ENCODE peak calls at places on chromosomes 7 and 10, in four cellular contexts. One of them, this sample, is unnamed.

GRCh38 chr10:123891147-123892011 is at the start of gene CPXM2:
- DNase-seq in breast epithelium: no peak
- DNase-seq in WTC11: peak
- DNase-seq in GM23338: peak
- DNase-seq in this sample: no peak

GRCh38 chr10:71090330-71090729 is 122.0 kb upstream of the UNC5B start:
- DNase-seq in breast epithelium: no peak
- DNase-seq in WTC11: no peak
- DNase-seq in GM23338: no peak
- DNase-seq in this sample: peak

GRCh38 chr10:105973252-105973877 is 1191.1 kb downstream of the SORCS1 start:
- DNase-seq in breast epithelium: no peak
- DNase-seq in WTC11: no peak
- DNase-seq in GM23338: peak
- DNase-seq in this sample: no peak

GRCh38 chr10:95475827-95476481 is 85.2 kb downstream of the SORBS1 start:
- DNase-seq in breast epithelium: no peak
- DNase-seq in WTC11: no peak
- DNase-seq in GM23338: peak
- DNase-seq in this sample: no peak

GRCh38 chr10:2925631-2926030 is 141.7 kb upstream of the PFKP start:
- DNase-seq in breast epithelium: peak
- DNase-seq in WTC11: no peak
- DNase-seq in GM23338: no peak
- DNase-seq in this sample: no peak

GRCh38 chr10:78916227-78916626 is 152.5 kb upstream of the ZMIZ1 start:
- DNase-seq in breast epithelium: no peak
- DNase-seq in WTC11: no peak
- DNase-seq in GM23338: no peak
- DNase-seq in this sample: no peak

GRCh38 chr7:12696001-12696400 is 8.6 kb downstream of the ARL4A start:
- DNase-seq in breast epithelium: no peak
- DNase-seq in WTC11: no peak
- DNase-seq in GM23338: no peak
- DNase-seq in this sample: no peak

GRCh38 chr10:11757820-11758463 is 15.8 kb downstream of the ECHDC3 start:
- DNase-seq in breast epithelium: peak
- DNase-seq in WTC11: peak
- DNase-seq in GM23338: peak
- DNase-seq in this sample: peak

GRCh38 chr7:132742152-132742551 is 165.9 kb upstream of the PLXNA4 start:
- DNase-seq in breast epithelium: no peak
- DNase-seq in WTC11: no peak
- DNase-seq in GM23338: no peak
- DNase-seq in this sample: no peak

GRCh38 chr10:132400041-132400546 is 3.1 kb downstream of the PWWP2B start:
- DNase-seq in breast epithelium: no peak
- DNase-seq in WTC11: no peak
- DNase-seq in GM23338: no peak
- DNase-seq in this sample: no peak

GRCh38 chr7:83060218-83060617 is 102.5 kb downstream of the PCLO start:
- DNase-seq in breast epithelium: no peak
- DNase-seq in WTC11: no peak
- DNase-seq in GM23338: no peak
- DNase-seq in this sample: no peak

GRCh38 chr7:144821069-144821468 is 14.8 kb downstream of the TPK1 start:
- DNase-seq in breast epithelium: no peak
- DNase-seq in WTC11: no peak
- DNase-seq in GM23338: no peak
- DNase-seq in this sample: peak

GRCh38 chr7:79504607-79505389 is 51.3 kb upstream of the MAGI2 start:
- DNase-seq in breast epithelium: no peak
- DNase-seq in WTC11: no peak
- DNase-seq in GM23338: peak
- DNase-seq in this sample: no peak

GRCh38 chr7:108442039-108442568 is 14.1 kb downstream of the NRCAM start:
- DNase-seq in breast epithelium: no peak
- DNase-seq in WTC11: no peak
- DNase-seq in GM23338: no peak
- DNase-seq in this sample: no peak

GRCh38 chr7:99990417-99990816 is 14.6 kb upstream of the AZGP1 start:
- DNase-seq in breast epithelium: no peak
- DNase-seq in WTC11: no peak
- DNase-seq in GM23338: peak
- DNase-seq in this sample: no peak

GRCh38 chr7:98238976-98239375 is 13.1 kb downstream of the TECPR1 start:
- DNase-seq in breast epithelium: no peak
- DNase-seq in WTC11: no peak
- DNase-seq in GM23338: no peak
- DNase-seq in this sample: no peak

GRCh38 chr7:151245360-151246160 is 2.9 kb downstream of the SMARCD3 start:
- DNase-seq in breast epithelium: no peak
- DNase-seq in WTC11: peak
- DNase-seq in GM23338: peak
- DNase-seq in this sample: peak

GRCh38 chr7:129661645-129662182 is 50.2 kb downstream of the NRF1 start:
- DNase-seq in breast epithelium: no peak
- DNase-seq in WTC11: no peak
- DNase-seq in GM23338: no peak
- DNase-seq in this sample: no peak

GRCh38 chr7:130912086-130912909 is 178.3 kb upstream of the KLF14 start:
- DNase-seq in breast epithelium: no peak
- DNase-seq in WTC11: no peak
- DNase-seq in GM23338: no peak
- DNase-seq in this sample: no peak

GRCh38 chr10:35643151-35643975 is 1.3 kb upstream of the FZD8 start:
- DNase-seq in breast epithelium: peak
- DNase-seq in WTC11: peak
- DNase-seq in GM23338: peak
- DNase-seq in this sample: peak

GRCh38 chr7:44267719-44268413 is 57.5 kb downstream of the CAMK2B start:
- DNase-seq in breast epithelium: no peak
- DNase-seq in WTC11: no peak
- DNase-seq in GM23338: no peak
- DNase-seq in this sample: no peak

GRCh38 chr7:78587443-78588044 is 789.0 kb downstream of the PHTF2 start:
- DNase-seq in breast epithelium: no peak
- DNase-seq in WTC11: no peak
- DNase-seq in GM23338: peak
- DNase-seq in this sample: no peak

GRCh38 chr10:97596101-97597055 is 6.9 kb downstream of the C10orf62 start:
- DNase-seq in breast epithelium: no peak
- DNase-seq in WTC11: no peak
- DNase-seq in GM23338: no peak
- DNase-seq in this sample: no peak

GRCh38 chr10:14089556-14090297 is 241.0 kb downstream of the FRMD4A start:
- DNase-seq in breast epithelium: no peak
- DNase-seq in WTC11: no peak
- DNase-seq in GM23338: no peak
- DNase-seq in this sample: no peak

GRCh38 chr10:4647138-4647785 is 178.7 kb upstream of the AKR1E2 start:
- DNase-seq in breast epithelium: no peak
- DNase-seq in WTC11: no peak
- DNase-seq in GM23338: no peak
- DNase-seq in this sample: no peak

GRCh38 chr7:44108768-44109750 is 4.9 kb downstream of the AEBP1 start:
- DNase-seq in breast epithelium: no peak
- DNase-seq in WTC11: no peak
- DNase-seq in GM23338: no peak
- DNase-seq in this sample: peak

GRCh38 chr10:125081931-125082330 is 78.4 kb downstream of the CTBP2 start:
- DNase-seq in breast epithelium: no peak
- DNase-seq in WTC11: no peak
- DNase-seq in GM23338: no peak
- DNase-seq in this sample: no peak

GRCh38 chr7:122412886-122413285 is 108.3 kb upstream of the FEZF1 start:
- DNase-seq in breast epithelium: no peak
- DNase-seq in WTC11: no peak
- DNase-seq in GM23338: no peak
- DNase-seq in this sample: no peak

GRCh38 chr10:118045842-118046490 is 775 bp downstream of the RAB11FIP2 start:
- DNase-seq in breast epithelium: peak
- DNase-seq in WTC11: peak
- DNase-seq in GM23338: peak
- DNase-seq in this sample: no peak

GRCh38 chr7:24757799-24758275 is 573 bp upstream of the GSDME start:
- DNase-seq in breast epithelium: no peak
- DNase-seq in WTC11: no peak
- DNase-seq in GM23338: peak
- DNase-seq in this sample: no peak

GRCh38 chr7:26305048-26305868 is 13.6 kb downstream of the SNX10 start:
- DNase-seq in breast epithelium: no peak
- DNase-seq in WTC11: no peak
- DNase-seq in GM23338: no peak
- DNase-seq in this sample: peak

DNA sequence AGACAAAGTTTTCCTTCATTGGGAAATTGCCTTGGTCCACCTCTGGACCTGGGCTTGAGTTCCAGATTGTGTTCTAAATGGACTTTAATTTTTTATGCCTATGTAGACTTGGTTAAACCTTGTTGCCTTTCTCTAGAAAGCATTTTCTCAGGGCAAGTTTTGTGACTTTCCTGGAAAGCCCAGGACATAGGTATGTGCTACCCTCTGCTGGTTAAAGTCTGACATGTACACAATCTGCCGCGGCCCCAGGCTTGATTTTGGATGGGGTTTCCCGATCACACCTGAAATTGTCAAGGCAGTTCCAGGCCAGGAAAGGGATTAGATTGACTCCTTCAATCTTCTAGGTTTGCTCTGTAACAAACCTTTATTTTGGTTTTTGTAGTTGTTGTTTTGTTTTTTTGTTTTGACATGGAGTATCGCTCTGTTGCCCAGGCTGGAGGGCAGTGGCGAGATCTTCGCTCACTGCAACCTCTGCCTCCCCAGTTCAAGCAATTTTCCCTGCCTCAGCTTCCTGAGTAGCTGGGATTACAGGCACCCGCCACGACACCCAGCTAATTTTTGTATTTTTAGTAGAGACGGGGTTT is 14.1 kb upstream of the AKR1B10 start:
- DNase-seq in breast epithelium: no peak
- DNase-seq in WTC11: peak
- DNase-seq in GM23338: peak
- DNase-seq in this sample: peak
- TF ChIP-seq CTCF in breast epithelium: peak
- TF ChIP-seq CTCF in WTC11: peak
- TF ChIP-seq CTCF in GM23338: peak
- TF ChIP-seq CTCF in this sample: peak

GRCh38 chr10:108112218-108112617 is 947.7 kb upstream of the SORCS1 start:
- DNase-seq in breast epithelium: no peak
- DNase-seq in WTC11: no peak
- DNase-seq in GM23338: peak
- DNase-seq in this sample: no peak
- TF ChIP-seq CTCF in breast epithelium: no peak
- TF ChIP-seq CTCF in WTC11: peak
- TF ChIP-seq CTCF in GM23338: peak
- TF ChIP-seq CTCF in this sample: no peak

GRCh38 chr7:134690016-134690415 is 43.4 kb downstream of the BPGM start:
- DNase-seq in breast epithelium: no peak
- DNase-seq in WTC11: no peak
- DNase-seq in GM23338: no peak
- DNase-seq in this sample: peak
- TF ChIP-seq CTCF in breast epithelium: no peak
- TF ChIP-seq CTCF in WTC11: no peak
- TF ChIP-seq CTCF in GM23338: peak
- TF ChIP-seq CTCF in this sample: no peak

DNA sequence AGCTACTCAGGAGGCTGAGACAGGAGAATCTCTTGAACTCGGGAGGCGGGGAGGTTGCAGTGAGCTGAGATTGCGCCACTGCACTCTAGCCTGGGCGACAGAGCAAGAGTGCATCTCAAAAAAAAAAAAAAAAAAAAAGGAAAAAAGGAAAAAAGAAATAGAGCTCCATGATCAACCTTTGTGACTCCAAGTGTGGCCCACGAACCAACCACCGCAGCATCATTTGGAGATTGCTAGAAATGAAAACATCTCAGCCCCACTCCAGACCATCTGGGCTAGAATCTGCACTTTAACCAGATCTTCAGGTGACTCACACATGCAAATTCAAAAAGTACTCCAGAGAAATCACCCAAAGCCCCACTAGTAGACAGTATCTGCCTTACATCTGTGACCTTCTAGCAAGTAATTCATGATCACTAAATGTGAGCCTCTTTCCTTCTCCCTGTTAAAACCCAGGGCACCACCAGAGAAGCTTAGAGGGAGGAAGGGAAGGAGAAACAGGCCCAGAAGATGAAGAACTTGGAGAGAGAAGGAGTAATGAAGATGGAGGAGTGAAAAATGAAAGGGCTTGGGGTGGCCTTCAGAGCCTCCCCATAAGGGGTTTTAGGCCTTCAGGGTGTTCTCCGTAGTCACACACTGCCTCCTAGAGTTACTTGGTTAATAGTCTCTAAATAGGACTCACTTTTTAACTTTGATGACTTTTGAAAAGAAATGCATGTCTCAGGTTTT is 94.1 kb downstream of the SLC37A3 start:
- DNase-seq in breast epithelium: no peak
- DNase-seq in WTC11: no peak
- DNase-seq in GM23338: peak
- DNase-seq in this sample: peak
- TF ChIP-seq CTCF in breast epithelium: no peak
- TF ChIP-seq CTCF in WTC11: no peak
- TF ChIP-seq CTCF in GM23338: peak
- TF ChIP-seq CTCF in this sample: no peak

GRCh38 chr7:55572378-55573233 is at the start of gene VOPP1:
- DNase-seq in breast epithelium: no peak
- DNase-seq in WTC11: peak
- DNase-seq in GM23338: peak
- DNase-seq in this sample: peak
- TF ChIP-seq CTCF in breast epithelium: no peak
- TF ChIP-seq CTCF in WTC11: no peak
- TF ChIP-seq CTCF in GM23338: no peak
- TF ChIP-seq CTCF in this sample: no peak

GRCh38 chr10:48555310-48556042 is 49.4 kb downstream of the ARHGAP22 start:
- DNase-seq in breast epithelium: no peak
- DNase-seq in WTC11: no peak
- DNase-seq in GM23338: no peak
- DNase-seq in this sample: no peak
- TF ChIP-seq CTCF in breast epithelium: no peak
- TF ChIP-seq CTCF in WTC11: no peak
- TF ChIP-seq CTCF in GM23338: no peak
- TF ChIP-seq CTCF in this sample: no peak

GRCh38 chr10:110013615-110014293 is 6.0 kb downstream of the ADD3 start:
- DNase-seq in breast epithelium: no peak
- DNase-seq in WTC11: no peak
- DNase-seq in GM23338: peak
- DNase-seq in this sample: no peak

GRCh38 chr10:110017940-110018339 is 10.2 kb downstream of the ADD3 start:
- DNase-seq in breast epithelium: no peak
- DNase-seq in WTC11: no peak
- DNase-seq in GM23338: no peak
- DNase-seq in this sample: no peak

GRCh38 chr10:110016957-110017514 is 9.3 kb downstream of the ADD3 start:
- DNase-seq in breast epithelium: no peak
- DNase-seq in WTC11: no peak
- DNase-seq in GM23338: no peak
- DNase-seq in this sample: no peak

GRCh38 chr10:110020265-110020664 is 12.5 kb downstream of the ADD3 start:
- DNase-seq in breast epithelium: no peak
- DNase-seq in WTC11: no peak
- DNase-seq in GM23338: no peak
- DNase-seq in this sample: no peak

GRCh38 chr10:110016037-110016436 is 8.3 kb downstream of the ADD3 start:
- DNase-seq in breast epithelium: no peak
- DNase-seq in WTC11: no peak
- DNase-seq in GM23338: peak
- DNase-seq in this sample: no peak
- TF ChIP-seq CTCF in breast epithelium: no peak
- TF ChIP-seq CTCF in WTC11: no peak
- TF ChIP-seq CTCF in GM23338: peak
- TF ChIP-seq CTCF in this sample: peak